ENCODE peak calls at places on chromosome 7, in four cellular contexts. One of them, this sample, is unnamed.
A peak's percentile ranks its signal among the peaks of the same experiment; 100 is the strongest.

GRCh38 chr7:123367508-123368122 is 166.8 kb downstream of the IQUB start:
- DNase-seq in cardiac muscle cell: peak; percentile 69
- DNase-seq in left lung: no peak
- DNase-seq in endodermal cell: peak; percentile 57
- DNase-seq in this sample: peak; percentile 45

GRCh38 chr7:45609180-45609579 is 35.0 kb downstream of the ADCY1 start:
- DNase-seq in cardiac muscle cell: no peak
- DNase-seq in endodermal cell: peak; percentile 22
- DNase-seq in left lung: no peak
- DNase-seq in this sample: no peak

GRCh38 chr7:123285076-123285700 is 85.4 kb upstream of the SLC13A1 start:
- DNase-seq in left lung: no peak
- DNase-seq in cardiac muscle cell: no peak
- DNase-seq in endodermal cell: peak; percentile 87
- DNase-seq in this sample: no peak

GRCh38 chr7:28879105-28879504 is 79.0 kb downstream of the TRIL start:
- DNase-seq in cardiac muscle cell: no peak
- DNase-seq in left lung: no peak
- DNase-seq in endodermal cell: no peak
- DNase-seq in this sample: no peak

GRCh38 chr7:124351950-124352349 is 319.1 kb upstream of the TMEM229A start:
- DNase-seq in left lung: no peak
- DNase-seq in endodermal cell: no peak
- DNase-seq in cardiac muscle cell: no peak
- DNase-seq in this sample: no peak

GRCh38 chr7:55432937-55433784 is 68.0 kb downstream of the LANCL2 start:
- DNase-seq in cardiac muscle cell: peak; percentile 47
- DNase-seq in left lung: no peak
- DNase-seq in endodermal cell: peak; percentile 67
- DNase-seq in this sample: peak; percentile 59

GRCh38 chr7:105719395-105719794 is 138.1 kb upstream of the EFCAB10 start:
- DNase-seq in left lung: no peak
- DNase-seq in endodermal cell: no peak
- DNase-seq in cardiac muscle cell: no peak
- DNase-seq in this sample: no peak

GRCh38 chr7:28516390-28517145 is 104.2 kb downstream of the CREB5 start:
- DNase-seq in endodermal cell: peak; percentile 86
- DNase-seq in left lung: no peak
- DNase-seq in cardiac muscle cell: no peak
- DNase-seq in this sample: no peak

GRCh38 chr7:55348502-55348901 is 16.6 kb upstream of the LANCL2 start:
- DNase-seq in left lung: no peak
- DNase-seq in cardiac muscle cell: peak; percentile 44
- DNase-seq in endodermal cell: no peak
- DNase-seq in this sample: peak; percentile 61

GRCh38 chr7:158631574-158632195 is 44.1 kb upstream of the PTPRN2 start:
- DNase-seq in left lung: no peak
- DNase-seq in cardiac muscle cell: no peak
- DNase-seq in endodermal cell: no peak
- DNase-seq in this sample: no peak

GRCh38 chr7:158164101-158165095 is 423.2 kb downstream of the PTPRN2 start:
- DNase-seq in endodermal cell: peak; percentile 49
- DNase-seq in left lung: no peak
- DNase-seq in cardiac muscle cell: no peak
- DNase-seq in this sample: no peak

GRCh38 chr7:133562617-133563016 is 309.7 kb downstream of the EXOC4 start:
- DNase-seq in left lung: no peak
- DNase-seq in endodermal cell: no peak
- DNase-seq in cardiac muscle cell: no peak
- DNase-seq in this sample: no peak

GRCh38 chr7:128030999-128031681 is at the start of gene LRRC4:
- DNase-seq in cardiac muscle cell: peak; percentile 61
- DNase-seq in left lung: peak; percentile 90
- DNase-seq in endodermal cell: peak; percentile 83
- DNase-seq in this sample: peak; percentile 30

GRCh38 chr7:103680161-103681144 is 234.4 kb upstream of the SLC26A5 start:
- DNase-seq in cardiac muscle cell: no peak
- DNase-seq in left lung: peak; percentile 35
- DNase-seq in endodermal cell: peak; percentile 54
- DNase-seq in this sample: no peak

GRCh38 chr7:132933076-132933466 is 148.8 kb downstream of the CHCHD3 start:
- DNase-seq in endodermal cell: no peak
- DNase-seq in cardiac muscle cell: peak; percentile 95
- DNase-seq in left lung: no peak
- DNase-seq in this sample: peak; percentile 68

GRCh38 chr7:80273327-80273726 is 138.7 kb downstream of the GNAI1 start:
- DNase-seq in cardiac muscle cell: peak; percentile 78
- DNase-seq in endodermal cell: no peak
- DNase-seq in left lung: no peak
- DNase-seq in this sample: peak; percentile 79

GRCh38 chr7:49771427-49772176 is 1.8 kb upstream of the VWC2 start:
- DNase-seq in left lung: no peak
- DNase-seq in cardiac muscle cell: no peak
- DNase-seq in endodermal cell: no peak
- DNase-seq in this sample: no peak
- H3K27me3 ChIP-seq in left lung: peaks cover 58% of the 10 kb centered on the region
- H3K27me3 ChIP-seq in cardiac muscle cell: peaks cover 80% of the 10 kb centered on the region
- H3K27me3 ChIP-seq in endodermal cell: peaks cover 78% of the 10 kb centered on the region
- H3K27me3 ChIP-seq in this sample: peaks cover 22% of the 10 kb centered on the region

DNA sequence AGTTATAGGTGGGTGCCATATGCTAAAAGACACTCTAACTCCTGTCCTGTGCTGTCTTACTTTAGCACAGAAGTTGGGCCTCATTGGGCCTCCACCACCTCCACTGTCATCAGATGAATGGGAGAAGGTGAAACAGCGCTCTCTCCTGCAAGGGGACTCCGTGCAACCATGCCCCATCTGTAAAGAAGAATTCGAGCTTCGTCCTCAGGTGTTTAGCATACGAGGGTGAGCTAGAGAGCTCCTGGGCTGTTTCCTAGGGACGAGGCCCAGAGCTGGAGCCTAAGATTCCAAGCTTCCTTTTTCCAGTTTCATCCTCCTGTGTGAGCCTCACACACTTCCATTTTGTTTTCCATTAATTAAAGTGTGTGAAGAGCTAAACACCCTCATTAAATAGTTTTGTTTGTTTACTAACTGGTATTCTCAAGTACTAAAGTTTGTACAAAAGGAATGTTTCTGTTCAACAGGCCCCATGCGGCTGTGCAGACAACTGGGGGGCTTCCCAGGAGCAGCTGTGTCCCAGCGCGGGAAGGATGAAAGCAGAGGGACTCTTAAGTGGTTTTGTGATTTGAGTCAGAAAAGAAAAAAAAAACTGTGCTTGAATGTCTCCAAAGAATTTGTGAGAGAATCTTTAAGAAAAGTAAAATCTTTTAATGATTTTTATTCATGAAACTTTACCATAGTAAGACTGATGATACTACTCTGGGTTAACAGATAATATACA is 14.1 kb downstream of the RNF32 start:
- DNase-seq in cardiac muscle cell: no peak
- DNase-seq in left lung: no peak
- DNase-seq in endodermal cell: no peak
- DNase-seq in this sample: no peak
- H3K27me3 ChIP-seq in cardiac muscle cell: no peaks in the 10 kb centered on the region
- H3K27me3 ChIP-seq in left lung: peaks cover 18% of the 10 kb centered on the region
- H3K27me3 ChIP-seq in endodermal cell: no peaks in the 10 kb centered on the region
- H3K27me3 ChIP-seq in this sample: no peaks in the 10 kb centered on the region

DNA sequence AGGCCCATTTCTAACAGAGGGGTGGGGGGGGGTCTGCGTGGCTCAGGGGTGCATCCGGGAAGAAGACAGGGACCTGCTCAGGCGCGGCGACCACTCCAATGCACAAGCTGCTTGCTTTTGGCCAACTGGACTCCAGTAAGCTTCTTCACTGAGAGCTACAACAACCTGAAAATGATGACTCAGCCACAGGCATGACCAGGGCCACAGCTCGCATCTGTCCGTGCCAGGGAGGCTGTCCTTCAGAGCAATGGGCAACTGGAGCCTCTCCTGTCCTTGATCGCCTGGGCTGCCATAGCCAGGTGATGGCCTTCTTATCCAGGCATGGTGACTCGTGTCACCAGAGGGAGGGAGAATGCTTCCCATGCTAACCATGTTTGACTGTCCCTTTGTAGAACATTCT is 81.6 kb upstream of the RNF32 start:
- DNase-seq in left lung: no peak
- DNase-seq in endodermal cell: no peak
- DNase-seq in cardiac muscle cell: no peak
- DNase-seq in this sample: no peak
- H3K27me3 ChIP-seq in left lung: no peaks in the 10 kb centered on the region
- H3K27me3 ChIP-seq in endodermal cell: no peaks in the 10 kb centered on the region
- H3K27me3 ChIP-seq in cardiac muscle cell: no peaks in the 10 kb centered on the region
- H3K27me3 ChIP-seq in this sample: no peaks in the 10 kb centered on the region

DNA sequence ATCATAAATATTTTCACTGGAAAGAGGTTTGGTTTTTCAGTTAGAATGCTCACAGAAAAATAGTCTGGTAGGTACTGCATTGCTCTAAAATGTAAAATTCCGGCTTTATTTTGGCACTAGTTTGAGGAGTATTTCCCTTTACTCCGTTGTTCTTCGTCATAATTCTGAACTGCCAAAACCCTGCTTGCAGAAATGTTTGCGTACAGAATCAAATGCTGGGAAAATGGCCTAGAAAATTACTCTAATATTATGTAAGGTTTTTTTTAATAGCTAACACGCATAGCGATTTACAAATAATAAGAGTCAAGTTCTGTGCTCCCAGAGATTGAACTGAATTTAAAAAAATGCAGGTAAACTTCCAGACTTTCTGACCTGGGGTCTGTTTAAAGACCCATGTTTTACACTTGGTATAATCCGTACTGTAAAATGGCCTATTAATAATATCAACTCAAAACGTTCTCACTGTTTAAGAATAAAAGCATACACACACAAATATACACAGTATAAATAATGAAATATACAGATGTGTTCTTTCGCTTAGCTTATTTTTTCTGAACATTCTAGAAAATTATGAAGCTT is 23.6 kb upstream of the ANLN start:
- DNase-seq in endodermal cell: no peak
- DNase-seq in cardiac muscle cell: no peak
- DNase-seq in left lung: no peak
- DNase-seq in this sample: no peak
- H3K27me3 ChIP-seq in endodermal cell: peaks cover 33% of the 10 kb centered on the region
- H3K27me3 ChIP-seq in cardiac muscle cell: peaks cover 65% of the 10 kb centered on the region
- H3K27me3 ChIP-seq in left lung: peaks cover 14% of the 10 kb centered on the region
- H3K27me3 ChIP-seq in this sample: no peaks in the 10 kb centered on the region

GRCh38 chr7:97014145-97014544 is 8.8 kb downstream of the DLX6 start:
- DNase-seq in endodermal cell: no peak
- DNase-seq in left lung: no peak
- DNase-seq in cardiac muscle cell: no peak
- DNase-seq in this sample: no peak
- H3K27me3 ChIP-seq in endodermal cell: peaks cover 100% of the 10 kb centered on the region
- H3K27me3 ChIP-seq in left lung: peaks cover 100% of the 10 kb centered on the region
- H3K27me3 ChIP-seq in cardiac muscle cell: peaks cover 100% of the 10 kb centered on the region
- H3K27me3 ChIP-seq in this sample: peaks cover 75% of the 10 kb centered on the region

GRCh38 chr7:236967-237366 is 44.6 kb downstream of the FAM20C start:
- DNase-seq in cardiac muscle cell: no peak
- DNase-seq in left lung: no peak
- DNase-seq in endodermal cell: no peak
- DNase-seq in this sample: no peak

GRCh38 chr7:234041-234711 is 41.8 kb downstream of the FAM20C start:
- DNase-seq in endodermal cell: no peak
- DNase-seq in cardiac muscle cell: no peak
- DNase-seq in left lung: no peak
- DNase-seq in this sample: peak; percentile 5

GRCh38 chr7:233456-234035 is 41.2 kb downstream of the FAM20C start:
- DNase-seq in left lung: no peak
- DNase-seq in endodermal cell: no peak
- DNase-seq in cardiac muscle cell: peak; percentile 23
- DNase-seq in this sample: no peak

GRCh38 chr7:235576-236395 is 43.4 kb downstream of the FAM20C start:
- DNase-seq in endodermal cell: no peak
- DNase-seq in left lung: no peak
- DNase-seq in cardiac muscle cell: no peak
- DNase-seq in this sample: no peak

DNA sequence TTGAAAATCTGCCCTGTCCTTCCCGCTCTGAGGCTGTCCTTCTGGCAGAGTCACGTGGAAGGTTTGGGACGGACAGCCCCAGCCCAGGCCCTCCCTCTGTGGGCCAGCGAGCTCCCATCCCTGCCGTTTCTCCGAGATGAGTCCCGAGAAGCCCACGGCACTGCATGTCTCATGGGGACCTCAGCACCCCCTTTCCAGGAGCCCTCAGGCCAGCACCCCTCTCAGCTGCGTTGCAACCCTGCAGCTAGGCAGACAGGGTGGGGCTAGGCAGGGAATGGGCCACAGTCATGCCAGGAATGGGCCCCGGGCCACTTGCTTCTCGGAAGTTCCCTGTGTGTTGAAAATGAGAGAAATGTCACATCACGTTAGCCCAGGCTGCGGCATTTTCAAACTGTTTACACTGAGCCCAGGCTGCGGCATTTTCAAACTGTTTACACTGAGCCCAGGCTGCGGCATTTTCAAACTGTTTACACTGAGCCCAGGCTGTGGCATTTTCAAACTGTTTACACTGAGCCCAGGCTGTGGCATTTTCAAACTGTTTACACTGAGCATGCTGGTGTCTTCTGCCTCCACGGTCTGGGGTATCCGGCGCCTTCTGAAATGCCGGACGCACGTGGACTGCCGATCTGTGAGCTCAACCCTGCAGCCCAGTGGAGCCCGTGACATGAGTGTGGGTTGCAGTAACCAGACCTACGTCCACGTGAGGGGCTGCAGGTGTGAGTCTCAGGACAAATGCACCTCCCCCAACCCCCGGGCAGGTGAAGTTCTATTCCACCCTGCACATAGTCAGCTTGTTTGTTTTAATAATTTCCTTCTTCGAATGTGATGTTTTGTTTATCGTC is 42.6 kb downstream of the FAM20C start:
- DNase-seq in cardiac muscle cell: no peak
- DNase-seq in left lung: no peak
- DNase-seq in endodermal cell: no peak
- DNase-seq in this sample: peak; percentile 27
- H3K27me3 ChIP-seq in cardiac muscle cell: no peaks in the 10 kb centered on the region
- H3K27me3 ChIP-seq in left lung: no peaks in the 10 kb centered on the region
- H3K27me3 ChIP-seq in endodermal cell: no peaks in the 10 kb centered on the region
- H3K27me3 ChIP-seq in this sample: no peaks in the 10 kb centered on the region

GRCh38 chr7:27138987-27139334 is 4.5 kb downstream of the HOXA5 start:
- DNase-seq in left lung: no peak
- DNase-seq in cardiac muscle cell: no peak
- DNase-seq in endodermal cell: no peak
- DNase-seq in this sample: no peak

GRCh38 chr7:27141138-27141537 is 2.3 kb downstream of the HOXA5 start:
- DNase-seq in cardiac muscle cell: no peak
- DNase-seq in left lung: no peak
- DNase-seq in endodermal cell: no peak
- DNase-seq in this sample: no peak

GRCh38 chr7:27141591-27142561 is 1.6 kb downstream of the HOXA5 start:
- DNase-seq in left lung: peak; percentile 60
- DNase-seq in endodermal cell: peak; percentile 81
- DNase-seq in cardiac muscle cell: no peak
- DNase-seq in this sample: no peak

GRCh38 chr7:27139335-27140107 is 4.0 kb downstream of the HOXA5 start:
- DNase-seq in endodermal cell: peak; percentile 73
- DNase-seq in cardiac muscle cell: no peak
- DNase-seq in left lung: peak; percentile 75
- DNase-seq in this sample: no peak

GRCh38 chr7:27140108-27140842 is 3.2 kb downstream of the HOXA5 start:
- DNase-seq in cardiac muscle cell: no peak
- DNase-seq in endodermal cell: no peak
- DNase-seq in left lung: no peak
- DNase-seq in this sample: no peak
- H3K27me3 ChIP-seq in cardiac muscle cell: peaks cover 100% of the 10 kb centered on the region
- H3K27me3 ChIP-seq in endodermal cell: peaks cover 100% of the 10 kb centered on the region
- H3K27me3 ChIP-seq in left lung: peaks cover 100% of the 10 kb centered on the region
- H3K27me3 ChIP-seq in this sample: peaks cover 81% of the 10 kb centered on the region